ENCODE peak calls at places on chromosomes 5 and 9, in six cellular contexts. N is K562, A is HepG2, K is H1, V is GM12878, E is SK-N-SH. Z is an unnamed sample.
A peak's percentile ranks its signal among the peaks of the same experiment; 100 is the strongest.

GRCh38 chr5:65041296-65042158 is 272.8 kb downstream of the CWC27 start:
- DNase-seq in N (no peak), A (no peak), K (no peak), V (no peak), E (no peak), Z (no peak)

GRCh38 chr9:35164711-35165110 is 2.9 kb downstream of the UNC13B start:
- DNase-seq in N (no peak), A (no peak), K (no peak), V (no peak), E (no peak), Z (no peak)

GRCh38 chr5:160852049-160852448 is at the start of gene ATP10B:
- DNase-seq in N (no peak), A (no peak), K (no peak), V (no peak), E (no peak), Z (no peak)

GRCh38 chr9:36100532-36100931 is 36.0 kb upstream of the GLIPR2 start:
- DNase-seq in N (no peak), A (no peak), K (no peak), V (no peak), E (no peak), Z (no peak)

GRCh38 chr9:101999441-101999840 is 261.0 kb upstream of the GRIN3A start:
- DNase-seq in N (no peak), A (no peak), K (no peak), V (no peak), E (no peak), Z (no peak)

GRCh38 chr9:3526903-3527652 is 1.3 kb upstream of the RFX3 start:
- DNase-seq in N (no peak), A (peak; percentile 28), K (peak; percentile 52), V (no peak), E (peak; percentile 45), Z (peak; percentile 20)

GRCh38 chr9:18753904-18754303 is 279.1 kb downstream of the SAXO1 start:
- DNase-seq in N (no peak), A (no peak), K (no peak), V (no peak), E (no peak), Z (no peak)

GRCh38 chr5:136446565-136446964 is 81.2 kb upstream of the TRPC7 start:
- DNase-seq in N (no peak), A (peak; percentile 6), K (no peak), V (no peak), E (no peak), Z (no peak)

GRCh38 chr9:71752928-71753327 is 15.4 kb downstream of the CEMIP2 start:
- DNase-seq in N (no peak), A (no peak), K (no peak), V (no peak), E (no peak), Z (no peak)
- H3K27ac ChIP-seq in N (no peak overlapping the region), A (no peak overlapping the region), K (no peak overlapping the region), V (no peak overlapping the region), E (no peak overlapping the region), Z (no peak overlapping the region)

DNA sequence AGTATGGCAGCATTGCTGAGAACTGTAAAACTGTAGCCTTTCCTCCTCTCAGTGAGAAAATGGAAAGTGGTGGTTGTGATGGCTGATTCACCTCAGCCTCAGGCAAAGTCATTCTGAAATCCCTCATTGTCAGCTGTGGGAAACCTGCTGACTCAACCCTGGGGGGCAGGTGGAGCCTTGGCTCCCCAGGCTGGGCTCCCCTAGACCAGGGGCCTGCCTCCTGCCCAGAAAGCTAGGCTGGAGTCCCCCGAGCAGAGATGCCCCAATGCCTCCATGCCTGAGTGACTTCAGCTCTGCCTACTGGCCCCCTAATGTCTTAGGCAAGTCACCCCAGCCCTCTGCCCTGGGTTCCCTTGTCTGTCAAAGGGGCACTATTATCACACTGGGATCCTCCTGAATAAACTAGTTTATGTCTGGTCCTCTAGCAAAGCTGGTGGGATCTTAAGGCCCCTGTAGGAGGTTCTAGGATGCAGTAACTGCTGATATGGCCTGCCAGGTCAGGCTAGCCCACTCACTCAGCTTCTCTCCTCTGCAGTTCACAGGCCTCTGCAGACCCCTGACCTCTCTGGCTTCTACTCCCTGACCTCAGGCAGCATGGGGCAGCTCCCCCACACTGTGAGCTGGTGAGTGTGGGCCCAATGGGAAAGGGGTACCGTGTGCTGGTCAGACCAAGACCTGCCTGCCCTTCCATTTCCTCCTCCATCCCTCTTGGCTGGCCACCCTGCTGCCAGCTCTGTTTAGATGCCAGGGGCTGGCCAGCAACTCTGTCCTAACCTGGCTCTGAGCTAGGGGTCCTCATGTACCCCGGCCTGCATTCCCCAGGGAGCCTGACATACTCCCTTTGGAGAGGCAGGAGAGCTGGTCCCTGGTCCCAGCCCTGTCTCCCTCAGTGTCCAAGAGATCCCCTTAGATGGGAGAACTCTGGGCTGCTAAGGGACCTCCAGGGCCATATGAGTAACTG is 24.2 kb downstream of the TCF7 start:
- DNase-seq in N (no peak), A (no peak), K (peak; percentile 39), V (peak; percentile 89), E (no peak), Z (no peak)
- TF ChIP-seq GABPA in N (no peak), A (no peak), K (no peak), V (no peak), E (no peak), Z (no peak)

DNA sequence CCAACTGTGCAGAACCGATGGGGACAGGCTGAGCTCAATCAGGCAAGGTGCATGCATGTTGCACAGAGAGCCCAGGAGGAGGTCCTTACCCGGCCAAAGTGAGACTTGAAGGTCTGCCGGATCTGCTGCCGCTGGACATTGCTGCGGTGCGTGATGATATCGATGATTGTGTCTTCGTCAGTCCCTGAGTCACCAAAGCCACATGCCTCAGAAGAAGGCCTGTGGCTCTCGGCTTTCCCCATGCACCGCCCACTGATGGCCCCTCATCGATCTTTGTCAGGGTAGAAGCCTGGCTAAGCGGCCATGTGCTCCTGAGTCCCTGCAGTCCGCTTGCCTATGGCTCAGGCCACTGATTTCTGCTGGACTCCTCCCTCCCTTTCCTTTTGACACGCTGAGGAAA is 34.8 kb downstream of the ANXA6 start:
- DNase-seq in N (peak; percentile 27), A (no peak), K (no peak), V (no peak), E (no peak), Z (no peak)
- H3K27ac ChIP-seq in N (no peak overlapping the region), A (no peak overlapping the region), K (no peak overlapping the region), V (peak overlapping the region; percentile 75), E (no peak overlapping the region), Z (no peak overlapping the region)

DNA sequence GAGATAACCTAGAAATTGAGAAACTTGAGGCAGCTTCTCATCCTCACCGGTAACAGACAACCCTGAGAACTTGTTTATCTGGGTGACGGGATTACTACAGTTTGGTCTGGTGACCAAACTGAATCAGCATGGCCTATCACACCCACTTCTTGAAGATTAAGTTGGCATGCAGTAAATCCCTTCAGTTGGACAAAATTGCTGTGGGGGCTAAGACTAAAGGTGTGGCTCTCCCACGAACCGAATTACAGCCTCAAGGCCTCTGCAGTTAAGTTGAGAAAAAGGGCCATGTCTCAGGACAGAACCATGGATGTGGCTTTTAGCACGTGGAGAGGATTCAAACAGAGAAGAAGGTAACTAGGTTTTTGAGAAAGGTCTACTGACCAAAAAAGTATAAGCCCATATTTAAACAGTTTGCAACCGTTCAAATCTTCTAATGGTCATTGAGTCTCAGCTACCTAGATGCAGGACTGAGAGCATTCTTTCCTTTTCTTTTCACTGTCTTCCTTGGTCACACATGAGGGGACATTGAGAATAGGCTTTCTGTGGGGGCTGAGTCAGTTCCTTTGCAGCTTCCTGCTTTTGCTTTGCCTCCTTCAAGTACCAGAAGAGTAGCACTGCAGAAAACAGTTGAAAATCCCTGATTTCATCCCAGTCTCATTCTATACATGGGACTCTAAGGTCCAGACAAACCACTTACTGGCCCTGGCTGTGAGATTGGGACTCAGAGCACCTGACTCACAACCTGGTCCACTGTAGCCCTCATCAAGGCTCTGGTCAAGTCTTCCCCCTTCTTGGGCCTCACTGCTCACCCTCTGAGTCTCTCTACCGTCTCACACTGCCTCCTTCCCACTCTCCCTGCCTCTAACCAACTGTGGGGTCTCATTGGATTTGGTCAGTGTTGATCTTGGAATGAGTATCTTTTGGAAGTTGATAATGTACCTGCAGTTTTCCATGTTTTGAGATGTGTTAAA is 30.9 kb downstream of the PDE6A start:
- DNase-seq in N (no peak), A (no peak), K (no peak), V (no peak), E (no peak), Z (no peak)
- TF ChIP-seq GABPA in N (no peak), A (no peak), K (no peak), V (no peak), E (no peak), Z (no peak)

GRCh38 chr5:132419517-132420468 is 50.3 kb downstream of the SLC22A5 start:
- DNase-seq in N (peak; percentile 87), A (peak; percentile 54), K (peak; percentile 84), V (no peak), E (peak; percentile 91), Z (peak; percentile 56)

GRCh38 chr5:132422720-132423442 is 53.4 kb downstream of the SLC22A5 start:
- DNase-seq in N (peak; percentile 88), A (peak; percentile 81), K (no peak), V (no peak), E (no peak), Z (peak; percentile 79)

GRCh38 chr5:132418876-132419275 is 49.4 kb downstream of the SLC22A5 start:
- DNase-seq in N (no peak), A (no peak), K (no peak), V (no peak), E (no peak), Z (no peak)

GRCh38 chr5:132421442-132421841 is 51.9 kb downstream of the SLC22A5 start:
- DNase-seq in N (no peak), A (no peak), K (no peak), V (no peak), E (no peak), Z (no peak)

DNA sequence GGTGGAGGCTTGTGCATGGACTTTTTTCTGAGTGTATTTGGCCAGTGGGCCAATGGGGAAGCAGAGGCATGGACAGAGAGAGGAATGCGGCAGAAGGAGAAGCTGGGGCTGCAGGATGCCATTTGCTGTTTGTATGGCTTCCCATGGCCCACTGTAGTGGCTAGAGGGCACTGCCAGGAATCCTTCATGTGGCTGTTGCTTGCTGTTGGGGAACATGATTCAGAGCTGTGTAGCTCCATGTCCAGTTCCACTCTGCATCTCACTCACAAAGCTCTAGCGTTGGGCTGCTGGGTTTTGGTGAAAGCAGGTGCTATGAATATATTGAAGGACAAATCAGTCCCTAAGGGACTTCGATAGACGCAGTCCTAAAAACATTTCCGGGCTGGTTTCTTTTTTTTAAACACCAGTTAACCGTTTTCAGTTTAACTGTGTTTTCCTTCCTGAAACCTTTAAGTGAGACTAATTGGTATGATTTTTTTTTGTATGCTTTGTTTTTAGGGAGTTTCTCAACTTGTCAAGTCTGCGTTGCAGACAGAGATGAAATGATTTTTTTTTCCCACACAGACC is 51.3 kb downstream of the SLC22A5 start:
- DNase-seq in N (no peak), A (no peak), K (no peak), V (peak; percentile 95), E (no peak), Z (no peak)
- H3K27ac ChIP-seq in N (no peak overlapping the region), A (no peak overlapping the region), K (no peak overlapping the region), V (peak overlapping the region; percentile 94), E (no peak overlapping the region), Z (peak overlapping the region; percentile 58)

DNA sequence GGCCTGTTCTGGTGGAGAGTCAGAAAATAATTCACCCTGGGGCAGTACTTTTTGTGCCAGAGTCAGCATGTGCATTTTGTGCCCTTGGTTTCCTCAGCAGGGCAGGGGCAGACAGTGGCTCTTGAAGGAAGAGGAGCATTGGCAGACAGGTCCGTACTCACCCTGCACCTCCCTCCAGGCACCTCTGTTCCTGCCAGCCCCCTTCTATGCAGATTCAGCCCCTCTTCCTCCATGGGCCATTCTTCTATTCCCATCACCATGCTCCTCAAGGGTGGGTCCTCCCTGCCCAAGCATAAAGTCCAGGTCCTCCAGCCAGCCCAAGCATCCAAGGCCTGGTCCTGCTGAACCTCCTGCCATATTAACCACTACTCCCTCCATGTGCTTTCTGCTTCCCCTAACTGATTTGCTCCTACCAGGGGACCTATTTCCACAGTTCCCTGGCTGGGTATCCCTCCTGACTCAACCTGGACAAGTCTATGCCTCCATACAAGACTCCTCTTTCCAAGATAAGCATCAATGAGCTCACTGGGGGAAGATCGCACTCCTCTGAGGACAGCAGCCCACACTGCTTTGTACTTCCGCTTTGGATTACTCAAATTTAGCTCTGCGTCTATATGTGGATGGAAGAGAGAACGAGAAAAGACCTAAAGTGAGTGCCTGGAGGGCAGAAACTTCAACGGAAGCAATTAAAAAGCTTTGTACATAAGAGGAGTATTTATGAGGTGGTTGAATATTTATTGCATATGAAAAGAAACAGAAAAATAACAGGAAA is 9.3 kb upstream of the ACSL6 start:
- DNase-seq in N (peak; percentile 43), A (no peak), K (peak; percentile 29), V (no peak), E (no peak), Z (no peak)
- TF ChIP-seq GABPA in N (peak; percentile 70), A (no peak), K (no peak), V (no peak), E (no peak), Z (no peak)

Z was measured in HL-60.